ENCODE peak calls at places on chromosomes 7 and 10, in six cellular contexts. Y is NCI-H2029, U is kidney, O is endothelial cell, W is endodermal cell, S is H54. K is an unnamed sample.
A peak's percentile ranks its signal among the peaks of the same experiment; 100 is the strongest.

GRCh38 chr10:112821663-112822062 is 128.4 kb upstream of the TCF7L2 start:
- DNase-seq in O (no peak), S (no peak), U (peak; percentile 49), W (no peak), Y (no peak), K (no peak)

GRCh38 chr7:24779283-24779655 is 22.0 kb upstream of the GSDME start:
- DNase-seq in Y (no peak), O (no peak), S (no peak), W (no peak), U (no peak), K (no peak)

GRCh38 chr10:24721254-24722106 is 2.2 kb downstream of the ARHGAP21 start:
- DNase-seq in W (peak; percentile 77), U (peak; percentile 81), O (peak; percentile 11), Y (no peak), S (no peak), K (no peak)

GRCh38 chr10:121734517-121735137 is 136.4 kb upstream of the FGFR2 start:
- DNase-seq in Y (no peak), U (no peak), W (peak; percentile 76), O (peak; percentile 8), S (no peak), K (peak; percentile 33)

GRCh38 chr7:117686311-117686935 is 186.8 kb downstream of the CTTNBP2 start:
- DNase-seq in O (no peak), U (no peak), S (no peak), W (no peak), Y (no peak), K (no peak)

GRCh38 chr7:41045556-41046123 is 657.2 kb downstream of the INHBA start:
- DNase-seq in W (peak; percentile 63), O (no peak), Y (peak; percentile 86), U (no peak), S (no peak), K (peak; percentile 3)

GRCh38 chr10:30829921-30830671 is 200.5 kb upstream of the LYZL2 start:
- DNase-seq in U (no peak), S (no peak), O (no peak), Y (no peak), W (no peak), K (no peak)

GRCh38 chr7:41027428-41028115 is 675.3 kb downstream of the INHBA start:
- DNase-seq in O (no peak), Y (no peak), S (peak; percentile 75), U (no peak), W (no peak), K (no peak)

GRCh38 chr10:79347226-79347893 is at the start of gene PPIF:
- DNase-seq in S (peak; percentile 99), W (peak; percentile 98), Y (peak; percentile 74), O (peak; percentile 98), U (peak; percentile 98), K (peak; percentile 88)

GRCh38 chr7:114930829-114931655 is 9.1 kb downstream of the MDFIC start:
- DNase-seq in Y (no peak), S (no peak), O (no peak), U (no peak), W (no peak), K (no peak)

GRCh38 chr10:51171946-51172345 is 97.7 kb downstream of the PRKG1 start:
- DNase-seq in U (no peak), Y (no peak), S (no peak), W (no peak), O (no peak), K (no peak)

GRCh38 chr7:114530074-114530611 is 115.5 kb downstream of the FOXP2 start:
- DNase-seq in Y (peak; percentile 36), S (no peak), O (no peak), W (no peak), U (no peak), K (peak; percentile 9)

GRCh38 chr10:21402606-21403083 is 122.8 kb downstream of the SKIDA1 start:
- DNase-seq in S (no peak), U (no peak), Y (no peak), W (no peak), O (no peak), K (no peak)

GRCh38 chr10:133260895-133261725 is 15.6 kb downstream of the ADAM8 start:
- DNase-seq in O (no peak), Y (no peak), W (peak; percentile 65), S (peak; percentile 54), U (peak; percentile 91), K (peak; percentile 52)

GRCh38 chr7:40202851-40203250 is 68.0 kb downstream of the SUGCT start:
- DNase-seq in O (no peak), W (no peak), Y (no peak), S (no peak), U (no peak), K (no peak)

GRCh38 chr7:137804819-137805218 is 42.0 kb downstream of the DGKI start:
- DNase-seq in Y (no peak), S (no peak), O (no peak), W (no peak), U (no peak), K (no peak)

GRCh38 chr7:36521911-36522310 is 132.2 kb downstream of the ANLN start:
- DNase-seq in Y (no peak), O (no peak), U (no peak), S (no peak), W (no peak), K (no peak)

GRCh38 chr10:113752553-113752952 is 1.1 kb downstream of the PLEKHS1 start:
- DNase-seq in Y (no peak), O (no peak), S (no peak), W (no peak), U (no peak), K (no peak)

GRCh38 chr7:70598976-70599375 is 533.0 kb upstream of the GALNT17 start:
- DNase-seq in Y (peak; percentile 67), O (no peak), U (no peak), S (peak; percentile 28), W (no peak), K (no peak)

GRCh38 chr10:42960491-42961155 is 116.2 kb upstream of the RET start:
- DNase-seq in U (peak; percentile 49), O (peak; percentile 2), Y (no peak), S (peak; percentile 68), W (peak; percentile 81), K (no peak)

GRCh38 chr10:132588301-132589013 is 50.9 kb downstream of the INPP5A start:
- DNase-seq in O (no peak), U (no peak), S (no peak), Y (no peak), W (no peak), K (no peak)

GRCh38 chr7:157269341-157270059 is 67.3 kb upstream of the DNAJB6 start:
- DNase-seq in U (no peak), W (no peak), O (no peak), S (no peak), Y (no peak), K (no peak)

GRCh38 chr7:24587853-24588252 is 14.6 kb downstream of the PALS2 start:
- DNase-seq in Y (no peak), W (peak; percentile 86), U (no peak), O (peak; percentile 43), S (no peak), K (no peak)

GRCh38 chr10:114372179-114372578 is 32.1 kb downstream of the AFAP1L2 start:
- DNase-seq in W (no peak), O (no peak), S (no peak), U (no peak), Y (no peak), K (no peak)

GRCh38 chr10:122911889-122912484 is 1.6 kb downstream of the FAM24A start:
- DNase-seq in U (no peak), Y (no peak), O (peak; percentile 76), S (peak; percentile 12), W (peak; percentile 95), K (peak; percentile 46)

K was measured in NCI-H460.